ENCODE peak calls at places on chromosome X, in six cellular contexts. Y is A172, Z is neural crest cell, R is left cardiac atrium, G is GM20000, O is iris pigment epithelial cell. V is an unnamed sample.

GRCh38 chrX:68443155-68443868 is 10.0 kb upstream of the OPHN1 start:
- DNase-seq in Z (no peak), Y (peak; percentile 37), G (no peak), R (no peak), O (peak; percentile 64), V (peak; percentile 5)

GRCh38 chrX:12370444-12371089 is 232.3 kb downstream of the FRMPD4 start:
- DNase-seq in Z (no peak), O (no peak), Y (no peak), R (no peak), G (no peak), V (peak; percentile 33)

GRCh38 chrX:147884958-147885357 is 26.8 kb upstream of the FMR1 start:
- DNase-seq in O (no peak), Z (no peak), G (no peak), Y (peak; percentile 1), R (no peak), V (no peak)

GRCh38 chrX:27008486-27008885 is 454.7 kb downstream of the PPP4R3C start:
- DNase-seq in O (no peak), Y (no peak), R (no peak), G (no peak), Z (no peak), V (no peak)

GRCh38 chrX:53930513-53931380 is 113.5 kb downstream of the PHF8 start:
- DNase-seq in Z (no peak), Y (peak; percentile 32), G (no peak), R (no peak), O (peak; percentile 59), V (no peak)

GRCh38 chrX:37818031-37818430 is 29.3 kb downstream of the DYNLT3 start:
- DNase-seq in Y (no peak), G (peak; percentile 7), O (no peak), Z (no peak), R (no peak), V (no peak)

GRCh38 chrX:28188526-28188925 is 207.3 kb upstream of the DCAF8L1 start:
- DNase-seq in G (no peak), O (peak; percentile 14), R (no peak), Y (peak; percentile 41), Z (no peak), V (no peak)

GRCh38 chrX:107707866-107708265 is 67.7 kb downstream of the TSC22D3 start:
- DNase-seq in O (no peak), Z (no peak), Y (no peak), R (no peak), G (no peak), V (no peak)

GRCh38 chrX:28910501-28910900 is 323.3 kb downstream of the IL1RAPL1 start:
- DNase-seq in R (no peak), Y (peak; percentile 22), O (peak; percentile 50), Z (no peak), G (no peak), V (no peak)

GRCh38 chrX:131227608-131228007 is 61.5 kb downstream of the IGSF1 start:
- DNase-seq in R (no peak), Y (no peak), G (no peak), O (no peak), Z (no peak), V (no peak)

V was measured in heart right ventricle.